ENCODE peak calls at places on chromosome 5, in ten cellular contexts. I is left ventricle myocardium inferior; M is sigmoid colon; Z is ovary; W is endodermal cell; P is Caco-2; K is Panc1; A is aorta; U is heart left ventricle; V is CD8-positive, alpha-beta memory T cell. O is an unnamed sample.
A peak's percentile ranks its signal among the peaks of the same experiment; 100 is the strongest.

GRCh38 chr5:6758201-6758600 is 45.0 kb downstream of the TENT4A start:
- DNase-seq in A (no peak), M (peak; percentile 46), Z (no peak), I (no peak), P (no peak), U (no peak), K (no peak), W (no peak), V (no peak), O (no peak)

GRCh38 chr5:166324372-166324771 is 1967.1 kb upstream of the WWC1 start:
- DNase-seq in M (no peak), W (no peak), U (no peak), Z (no peak), P (no peak), I (no peak), V (no peak), K (no peak), A (no peak), O (no peak)

GRCh38 chr5:171306785-171307591 is 2.1 kb upstream of the TLX3 start:
- DNase-seq in K (no peak), W (peak; percentile 76), I (no peak), Z (no peak), A (no peak), P (no peak), M (no peak), V (no peak), U (no peak), O (no peak)

GRCh38 chr5:219492-219891 is 1.4 kb downstream of the SDHA start:
- DNase-seq in U (no peak), P (no peak), K (no peak), W (peak; percentile 58), I (no peak), Z (no peak), A (no peak), M (no peak), V (no peak), O (peak; percentile 47)

GRCh38 chr5:173909205-173909604 is 21.1 kb downstream of the CPEB4 start:
- DNase-seq in Z (no peak), V (no peak), I (no peak), P (no peak), M (no peak), U (peak; percentile 68), K (no peak), A (peak; percentile 58), W (no peak), O (no peak)

GRCh38 chr5:151628112-151628823 is 37.1 kb upstream of the FAT2 start:
- DNase-seq in K (no peak), V (no peak), U (no peak), I (no peak), A (peak; percentile 57), Z (no peak), W (no peak), M (no peak), P (no peak), O (peak; percentile 86)

GRCh38 chr5:148401604-148402003 is 17.8 kb downstream of the FBXO38 start:
- DNase-seq in V (no peak), P (no peak), K (no peak), Z (no peak), U (no peak), A (no peak), W (no peak), M (no peak), I (no peak), O (peak; percentile 48)

GRCh38 chr5:56507348-56507930 is 274.3 kb upstream of the ANKRD55 start:
- DNase-seq in V (no peak), A (no peak), U (no peak), W (no peak), I (no peak), P (peak; percentile 76), M (no peak), Z (no peak), K (no peak), O (no peak)

GRCh38 chr5:59146729-59147128 is 563.9 kb downstream of the RAB3C start:
- DNase-seq in M (no peak), W (no peak), Z (no peak), I (no peak), V (no peak), A (no peak), U (no peak), K (no peak), P (no peak), O (no peak)

GRCh38 chr5:34923694-34924461 is 5.5 kb upstream of the DNAJC21 start:
- DNase-seq in K (peak; percentile 88), Z (no peak), W (no peak), A (no peak), V (no peak), I (no peak), M (no peak), P (peak; percentile 20), U (no peak), O (peak; percentile 91)

GRCh38 chr5:88677943-88678779 is 204.8 kb downstream of the MEF2C start:
- DNase-seq in Z (no peak), W (peak; percentile 80), M (no peak), U (no peak), P (no peak), K (no peak), I (no peak), A (no peak), V (no peak), O (no peak)
- H3K27me3 ChIP-seq in Z (peaks cover 7% of the 10 kb centered on the region), W (peaks cover 100% of the 10 kb centered on the region), M (peaks cover 100% of the 10 kb centered on the region), U (peaks cover 95% of the 10 kb centered on the region), P (peaks cover 2% of the 10 kb centered on the region), K (no peaks in the 10 kb centered on the region), I (peaks cover 99% of the 10 kb centered on the region), A (no peaks in the 10 kb centered on the region), V (peaks cover 72% of the 10 kb centered on the region), O (peaks cover 62% of the 10 kb centered on the region)

DNA sequence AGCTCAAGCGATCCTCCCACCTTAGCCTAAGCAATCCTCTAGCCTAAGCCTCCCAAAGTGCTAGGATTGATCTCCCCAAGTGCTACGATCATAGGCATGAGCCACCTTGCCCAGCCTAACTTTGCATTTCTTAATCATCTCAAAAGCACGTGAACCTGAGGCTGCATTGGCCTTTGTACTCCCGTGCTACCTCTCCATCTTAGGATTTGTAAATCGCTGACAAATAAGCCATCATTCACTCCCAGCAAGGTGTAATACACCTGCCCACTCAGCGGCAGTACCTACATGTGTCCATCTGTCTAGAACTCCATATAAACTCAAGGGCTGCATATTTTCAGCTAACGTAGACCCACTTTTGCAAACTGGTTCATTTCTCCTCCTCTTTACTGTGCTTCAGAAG is 2.8 kb downstream of the ANKH start:
- DNase-seq in I (no peak), V (no peak), Z (no peak), A (no peak), P (no peak), M (no peak), K (no peak), W (no peak), U (no peak), O (peak; percentile 40)
- H3K4me3 ChIP-seq in I (peak overlapping the region; percentile 91), V (no peak overlapping the region), Z (no peak overlapping the region), A (no peak overlapping the region), P (no peak overlapping the region), M (no peak overlapping the region), K (no peak overlapping the region), W (no peak overlapping the region), U (no peak overlapping the region), O (no peak overlapping the region)

GRCh38 chr5:36531401-36531800 is 75.0 kb upstream of the SLC1A3 start:
- DNase-seq in M (no peak), A (no peak), P (no peak), V (no peak), U (no peak), K (no peak), Z (no peak), I (no peak), W (no peak), O (no peak)
- H3K27me3 ChIP-seq in M (no peaks in the 10 kb centered on the region), A (no peaks in the 10 kb centered on the region), P (no peaks in the 10 kb centered on the region), V (no peaks in the 10 kb centered on the region), U (no peaks in the 10 kb centered on the region), K (no peaks in the 10 kb centered on the region), Z (no peaks in the 10 kb centered on the region), I (no peaks in the 10 kb centered on the region), W (no peaks in the 10 kb centered on the region), O (no peaks in the 10 kb centered on the region)

DNA sequence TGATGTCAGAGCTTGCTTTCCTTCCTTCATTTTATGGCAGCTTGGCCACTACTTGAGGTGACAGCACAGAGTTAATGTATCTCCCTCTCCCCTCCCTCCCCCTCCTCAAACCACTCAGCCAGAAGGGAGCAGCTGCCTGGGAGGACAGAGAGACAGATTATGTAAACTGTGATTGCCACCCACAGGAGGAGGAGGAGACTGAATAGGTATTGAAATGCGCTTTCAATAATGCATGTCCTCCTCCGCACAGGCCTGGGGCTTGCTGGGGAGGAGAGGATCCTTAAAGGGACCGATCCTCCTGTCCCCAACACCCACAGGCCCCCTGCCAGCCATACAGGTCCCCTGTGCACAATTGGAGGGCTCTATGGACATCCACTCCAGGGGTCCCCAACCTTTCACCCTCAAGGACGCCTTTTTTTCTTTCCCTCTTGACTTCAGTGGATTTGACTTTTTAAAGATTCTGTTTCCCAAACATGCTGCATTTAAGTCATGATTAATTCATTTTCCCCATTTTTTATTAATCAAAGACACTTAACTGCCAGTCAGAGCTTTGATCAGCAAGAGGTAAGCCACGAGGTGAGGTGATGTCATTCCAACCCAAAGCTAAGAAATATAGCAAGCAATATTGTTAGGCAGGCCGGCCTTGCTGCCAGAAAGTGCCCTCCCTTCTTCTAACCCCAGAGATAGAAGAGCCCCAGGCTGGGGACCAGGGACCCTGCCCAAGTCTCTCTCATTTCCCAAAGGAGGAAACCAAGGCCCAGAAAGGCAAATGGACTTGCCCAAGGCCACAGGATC is 47.5 kb upstream of the CPLX2 start:
- DNase-seq in A (no peak), K (no peak), M (no peak), W (peak; percentile 70), Z (no peak), I (no peak), U (no peak), P (no peak), V (no peak), O (no peak)
- H3K4me3 ChIP-seq in A (no peak overlapping the region), K (no peak overlapping the region), M (no peak overlapping the region), W (no peak overlapping the region), Z (no peak overlapping the region), I (no peak overlapping the region), U (no peak overlapping the region), P (no peak overlapping the region), V (no peak overlapping the region), O (no peak overlapping the region)

DNA sequence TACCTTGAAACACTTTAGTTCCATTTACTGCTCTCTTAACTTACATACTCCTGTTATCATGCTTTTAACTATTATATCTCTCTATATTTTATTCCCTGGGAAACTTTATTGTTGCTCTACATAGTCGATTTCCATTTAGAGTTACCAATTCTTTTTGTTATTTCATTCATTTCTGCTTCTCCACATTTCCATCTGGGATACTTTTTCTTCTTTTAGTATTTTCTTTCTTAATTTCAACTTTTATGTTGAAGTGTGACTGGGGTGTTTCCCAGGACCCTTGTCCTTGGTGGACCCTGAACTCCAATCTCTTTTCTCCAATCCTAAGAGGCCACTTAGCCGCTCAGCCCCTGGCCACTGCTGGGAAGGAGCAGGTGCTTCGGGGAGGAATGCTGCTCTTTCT is 36.0 kb downstream of the PSD2 start:
- DNase-seq in I (no peak), U (no peak), P (no peak), V (no peak), A (no peak), M (peak; percentile 25), W (no peak), Z (no peak), K (no peak), O (no peak)
- H3K27me3 ChIP-seq in I (peaks cover 39% of the 10 kb centered on the region), U (no peaks in the 10 kb centered on the region), P (peaks cover 1% of the 10 kb centered on the region), V (no peaks in the 10 kb centered on the region), A (no peaks in the 10 kb centered on the region), M (no peaks in the 10 kb centered on the region), W (peaks cover 44% of the 10 kb centered on the region), Z (no peaks in the 10 kb centered on the region), K (peaks cover 23% of the 10 kb centered on the region), O (peaks cover 3% of the 10 kb centered on the region)